ENCODE peak calls at places on chromosome 18, in four cellular contexts. E, X, C and H are unnamed samples.

GRCh38 chr18:25190468-25190867 is 161.5 kb downstream of the ZNF521 start:
- DNase-seq in C (no peak), E (no peak), X (no peak), H (no peak)

GRCh38 chr18:51520676-51521180 is 323.2 kb upstream of the MEX3C start:
- DNase-seq in C (no peak), E (no peak), X (no peak), H (no peak)

GRCh38 chr18:57748770-57749603 is 54.1 kb downstream of the ATP8B1 start:
- DNase-seq in E (peak; percentile 76), C (no peak), X (no peak), H (no peak)

GRCh38 chr18:59063300-59063895 is 76.3 kb upstream of the SEC11C start:
- DNase-seq in C (no peak), X (no peak), E (no peak), H (no peak)

GRCh38 chr18:59912007-59912550 is 12.3 kb downstream of the PMAIP1 start:
- DNase-seq in C (no peak), X (no peak), E (no peak), H (no peak)

GRCh38 chr18:61448316-61448715 is 115.1 kb downstream of the CDH20 start:
- DNase-seq in X (no peak), E (no peak), C (no peak), H (no peak)

GRCh38 chr18:59697236-59697932 is at the start of gene CCBE1:
- DNase-seq in X (peak; percentile 89), C (peak; percentile 59), E (peak; percentile 84), H (peak; percentile 93)

GRCh38 chr18:13548944-13549878 is 177.1 kb downstream of the FAM210A start:
- DNase-seq in E (no peak), C (peak; percentile 54), X (no peak), H (no peak)

GRCh38 chr18:9175115-9175514 is 38.5 kb downstream of the ANKRD12 start:
- DNase-seq in E (no peak), X (no peak), C (no peak), H (no peak)

GRCh38 chr18:59008302-59008974 is 131.2 kb upstream of the SEC11C start:
- DNase-seq in X (no peak), C (no peak), E (peak; percentile 88), H (no peak)

GRCh38 chr18:11502368-11502767 is 107.0 kb upstream of the SLC35G4 start:
- DNase-seq in X (no peak), C (no peak), E (no peak), H (no peak)

DNA sequence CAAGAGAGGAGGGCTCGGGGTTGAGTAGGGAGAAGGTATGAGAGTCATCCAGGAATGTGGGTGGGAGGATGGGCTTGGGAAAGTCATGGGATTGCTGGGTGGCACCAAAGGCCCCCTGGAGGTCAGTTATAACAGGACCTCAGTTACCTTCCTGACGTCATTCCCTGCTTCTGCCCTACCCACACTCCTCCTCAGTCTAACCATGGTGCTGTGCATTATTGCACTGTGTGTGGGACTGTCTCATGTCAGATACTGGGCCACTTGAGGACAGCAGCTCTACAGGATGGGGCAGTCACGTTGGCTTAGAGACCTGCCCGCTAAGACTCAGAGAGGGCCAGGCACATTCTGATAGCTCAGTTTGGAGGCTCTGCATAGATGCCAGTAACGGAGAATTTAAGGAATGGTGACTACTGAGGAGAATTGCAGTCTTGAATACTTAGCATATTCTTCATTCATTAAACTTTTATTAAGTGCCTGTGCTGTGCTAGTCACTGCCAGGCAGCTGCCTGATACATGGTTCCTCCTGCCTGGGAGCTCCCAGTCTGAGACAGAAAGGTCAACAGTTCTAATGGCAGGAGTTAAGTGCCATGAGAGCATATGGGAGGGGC is 90.5 kb downstream of the LAMA3 start:
- DNase-seq in X (no peak), C (no peak), E (peak; percentile 26), H (no peak)
- TF ChIP-seq CTCF in X (no peak), C (no peak), E (peak; percentile 25), H (no peak)

DNA sequence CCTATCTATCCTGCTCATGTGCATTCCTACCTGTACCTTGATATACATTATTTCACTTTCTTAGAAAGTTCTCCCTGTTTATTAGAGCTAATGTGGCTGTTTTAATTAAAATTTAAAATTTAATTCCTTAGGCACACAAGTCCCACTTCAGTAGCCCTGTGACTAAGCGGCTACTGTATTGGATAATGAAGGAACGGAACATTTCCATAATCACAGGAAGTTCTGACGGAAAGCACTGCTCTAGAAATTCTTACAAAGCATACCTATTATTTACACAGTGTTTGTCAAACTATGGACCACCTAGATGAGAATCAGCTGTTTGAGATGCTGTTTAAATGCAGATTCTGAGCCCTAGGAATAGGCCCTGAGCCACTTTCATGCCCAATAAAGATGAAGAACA is 13.2 kb downstream of the GREB1L start:
- DNase-seq in E (no peak), X (no peak), C (no peak), H (no peak)
- TF ChIP-seq CTCF in E (no peak), X (no peak), C (no peak), H (no peak)

GRCh38 chr18:46554406-46554805 is 102.6 kb downstream of the LOXHD1 start:
- DNase-seq in E (no peak), C (no peak), X (no peak), H (no peak)

GRCh38 chr18:46559296-46559695 is 97.7 kb downstream of the LOXHD1 start:
- DNase-seq in E (no peak), C (no peak), X (no peak), H (no peak)

GRCh38 chr18:46555213-46555612 is 101.8 kb downstream of the LOXHD1 start:
- DNase-seq in E (no peak), C (no peak), X (no peak), H (no peak)

GRCh38 chr18:46556590-46557206 is 100.3 kb downstream of the LOXHD1 start:
- DNase-seq in E (no peak), C (no peak), X (no peak), H (no peak)

GRCh38 chr18:46555724-46556123 is 101.3 kb downstream of the LOXHD1 start:
- DNase-seq in C (no peak), X (no peak), E (peak; percentile 34), H (no peak)
- TF ChIP-seq CTCF in C (peak; percentile 19), X (no peak), E (peak; percentile 52), H (peak; percentile 18)

DNA sequence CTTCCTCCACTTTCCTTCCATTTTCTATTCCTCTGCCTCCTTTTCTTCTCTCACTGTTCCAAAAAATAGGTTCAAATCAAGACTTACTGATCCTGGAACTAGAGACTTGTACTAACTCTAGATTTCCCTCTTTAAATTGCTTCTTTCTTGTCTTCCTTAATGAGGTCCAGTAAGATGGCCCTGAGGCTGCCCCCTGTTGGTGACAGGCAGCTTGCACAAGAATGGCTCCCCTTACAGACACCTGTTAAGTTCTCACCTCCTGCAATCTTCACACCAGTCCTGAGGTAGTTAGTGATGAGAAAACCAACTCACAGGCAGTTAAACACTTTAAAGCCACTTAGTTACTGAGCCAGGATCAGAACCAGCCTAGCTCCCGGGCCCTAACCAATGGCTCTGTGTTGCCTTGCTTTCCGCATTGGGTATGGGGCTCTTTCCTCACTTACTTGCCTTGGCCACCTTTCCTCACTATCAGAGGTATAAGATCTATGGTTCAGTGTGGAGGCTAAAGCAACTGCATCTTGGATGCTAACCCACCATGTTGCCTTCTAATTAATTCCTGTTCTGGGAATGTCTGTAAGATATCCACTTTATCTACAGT is 130.6 kb downstream of the AKAIN1 start:
- DNase-seq in E (no peak), X (no peak), C (no peak), H (no peak)
- TF ChIP-seq CTCF in E (peak; percentile 53), X (no peak), C (no peak), H (peak; percentile 16)

GRCh38 chr18:44320619-44321460 is 359.8 kb upstream of the SETBP1 start:
- DNase-seq in E (no peak), X (peak; percentile 58), C (no peak), H (no peak)

GRCh38 chr18:44321868-44322590 is 358.7 kb upstream of the SETBP1 start:
- DNase-seq in X (peak; percentile 26), E (no peak), C (no peak), H (no peak)

GRCh38 chr18:44323125-44323524 is 357.6 kb upstream of the SETBP1 start:
- DNase-seq in X (no peak), E (no peak), C (no peak), H (no peak)

GRCh38 chr18:44324361-44324760 is 356.3 kb upstream of the SETBP1 start:
- DNase-seq in E (no peak), C (no peak), X (no peak), H (no peak)

DNA sequence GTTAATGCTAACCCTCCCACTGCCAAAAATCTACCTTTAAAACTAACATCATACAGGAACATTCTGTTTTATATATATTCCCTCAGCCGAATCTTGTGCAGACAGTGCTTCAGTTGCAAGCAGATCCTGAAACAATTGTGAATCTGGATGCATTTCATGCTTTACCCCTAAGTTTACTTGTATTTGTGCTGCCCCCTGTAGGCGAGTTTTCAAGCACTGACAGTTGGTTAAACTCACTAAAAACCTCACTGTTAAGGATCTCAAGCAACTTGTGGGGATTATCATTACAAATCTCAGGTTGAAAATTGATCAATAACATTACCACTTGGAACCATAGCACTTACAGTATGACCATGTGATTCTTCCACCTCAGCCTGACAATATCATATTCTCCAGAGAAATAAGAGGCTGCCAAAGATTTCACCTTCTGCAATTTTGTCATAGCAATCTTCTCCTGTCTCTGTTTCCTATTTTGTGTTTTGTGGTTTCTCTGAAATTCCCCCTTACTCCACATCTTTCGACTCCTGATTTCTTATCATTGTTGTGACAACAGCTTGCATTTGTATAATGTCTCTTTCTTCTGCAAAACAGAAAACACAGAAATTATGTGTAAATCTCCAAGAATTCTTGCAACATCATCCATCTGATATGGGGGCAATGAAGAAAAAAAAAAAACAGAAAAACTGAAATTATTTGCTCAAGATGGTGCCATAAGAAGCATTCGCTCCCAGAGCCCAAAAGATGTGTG is 354.6 kb upstream of the SETBP1 start:
- DNase-seq in X (no peak), C (no peak), E (peak; percentile 51), H (peak; percentile 29)
- TF ChIP-seq CTCF in X (peak; percentile 24), C (peak; percentile 43), E (peak; percentile 65), H (peak; percentile 59)

GRCh38 chr18:49725809-49726514 is 87.4 kb downstream of the ACAA2 start:
- DNase-seq in E (peak; percentile 9), C (peak; percentile 81), X (no peak), H (peak; percentile 32)
- TF ChIP-seq CTCF in E (no peak), C (no peak), X (no peak), H (no peak)

GRCh38 chr18:55339990-55340389 is 248.0 kb downstream of the TCF4 start:
- DNase-seq in E (no peak), C (no peak), X (no peak), H (no peak)

GRCh38 chr18:55337153-55337552 is 250.8 kb downstream of the TCF4 start:
- DNase-seq in X (no peak), E (no peak), C (no peak), H (no peak)

GRCh38 chr18:55340998-55341397 is 247.0 kb downstream of the TCF4 start:
- DNase-seq in C (no peak), E (no peak), X (no peak), H (no peak)

GRCh38 chr18:55337908-55338521 is 250.0 kb downstream of the TCF4 start:
- DNase-seq in E (no peak), C (peak; percentile 71), X (no peak), H (no peak)

DNA sequence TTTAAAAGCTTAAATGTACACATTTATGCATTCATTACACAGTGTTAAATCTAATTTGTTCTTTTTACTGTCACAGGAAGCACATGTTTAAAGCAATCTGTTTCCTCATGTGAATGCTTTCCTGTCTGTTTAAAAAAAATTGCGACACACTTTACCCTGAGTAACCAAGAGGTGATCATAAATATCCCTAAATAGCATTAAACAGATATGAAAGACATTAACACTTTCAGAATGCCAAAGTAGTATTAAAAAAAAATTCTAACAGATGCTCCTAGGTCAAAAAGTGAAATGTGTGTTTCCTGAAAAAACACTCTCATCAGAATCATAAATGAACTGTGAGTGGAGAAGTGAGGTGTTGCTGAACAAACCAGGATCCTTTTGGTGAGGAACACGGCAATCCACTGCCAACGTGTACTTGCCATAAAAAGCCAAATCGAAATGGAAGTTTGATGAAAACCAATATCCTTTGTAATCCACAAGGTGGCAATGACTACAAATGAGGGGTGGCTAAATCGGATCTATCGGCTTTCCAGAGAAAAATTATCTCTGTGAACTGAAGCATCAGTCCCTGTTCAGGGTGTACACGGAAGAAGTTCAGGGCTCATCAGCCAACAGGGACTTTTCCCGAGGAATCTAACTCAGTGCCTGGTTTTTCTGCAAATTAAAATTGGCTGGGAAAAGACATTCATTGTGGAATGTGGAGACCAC is 248.9 kb downstream of the TCF4 start:
- DNase-seq in X (no peak), C (no peak), E (no peak), H (no peak)
- TF ChIP-seq CTCF in X (no peak), C (no peak), E (no peak), H (no peak)